ENCODE peak calls at places on chromosomes 4 and X, in six cellular contexts. S, U, J, N, X and R are unnamed samples. For H3K27me3, the result is how much of the 10 kb centered on the place peaks cover.

GRCh38 chrX:72255445-72255844 is 16.6 kb upstream of the ERCC6L start:
- DNase-seq in X (no peak), N (no peak), J (no peak), U (no peak), S (no peak), R (no peak)

GRCh38 chrX:110944323-110944761 is 148.7 kb upstream of the CHRDL1 start:
- DNase-seq in S (no peak), X (no peak), J (no peak), N (peak), U (no peak), R (no peak)

GRCh38 chr4:27008693-27009092 is 148.1 kb downstream of the STIM2 start:
- DNase-seq in J (no peak), S (no peak), X (no peak), N (no peak), U (no peak), R (no peak)

GRCh38 chr4:108044951-108045686 is 55.4 kb downstream of the HADH start:
- DNase-seq in U (no peak), J (no peak), X (no peak), N (no peak), S (no peak), R (peak)

GRCh38 chrX:70168238-70169188 is 8.8 kb upstream of the DGAT2L6 start:
- DNase-seq in J (no peak), S (peak), U (no peak), N (no peak), X (no peak), R (peak)

GRCh38 chr4:168647976-168648375 is 151.1 kb downstream of the PALLD start:
- DNase-seq in U (no peak), S (peak), N (no peak), X (no peak), J (no peak), R (no peak)

GRCh38 chr4:111689214-111689613 is 456.0 kb upstream of the FAM241A start:
- DNase-seq in X (no peak), S (no peak), U (no peak), J (no peak), N (peak), R (peak)

GRCh38 chr4:69743476-69744156 is 16.8 kb downstream of the SULT1B1 start:
- DNase-seq in N (no peak), U (no peak), X (no peak), J (no peak), S (no peak), R (no peak)

GRCh38 chr4:92636038-92636825 is 332.5 kb downstream of the GRID2 start:
- DNase-seq in X (no peak), J (no peak), N (no peak), S (no peak), U (no peak), R (no peak)

GRCh38 chr4:186726150-186726439 is 2.4 kb upstream of the FAT1 start:
- DNase-seq in S (no peak), U (no peak), N (no peak), J (no peak), X (no peak), R (no peak)

DNA sequence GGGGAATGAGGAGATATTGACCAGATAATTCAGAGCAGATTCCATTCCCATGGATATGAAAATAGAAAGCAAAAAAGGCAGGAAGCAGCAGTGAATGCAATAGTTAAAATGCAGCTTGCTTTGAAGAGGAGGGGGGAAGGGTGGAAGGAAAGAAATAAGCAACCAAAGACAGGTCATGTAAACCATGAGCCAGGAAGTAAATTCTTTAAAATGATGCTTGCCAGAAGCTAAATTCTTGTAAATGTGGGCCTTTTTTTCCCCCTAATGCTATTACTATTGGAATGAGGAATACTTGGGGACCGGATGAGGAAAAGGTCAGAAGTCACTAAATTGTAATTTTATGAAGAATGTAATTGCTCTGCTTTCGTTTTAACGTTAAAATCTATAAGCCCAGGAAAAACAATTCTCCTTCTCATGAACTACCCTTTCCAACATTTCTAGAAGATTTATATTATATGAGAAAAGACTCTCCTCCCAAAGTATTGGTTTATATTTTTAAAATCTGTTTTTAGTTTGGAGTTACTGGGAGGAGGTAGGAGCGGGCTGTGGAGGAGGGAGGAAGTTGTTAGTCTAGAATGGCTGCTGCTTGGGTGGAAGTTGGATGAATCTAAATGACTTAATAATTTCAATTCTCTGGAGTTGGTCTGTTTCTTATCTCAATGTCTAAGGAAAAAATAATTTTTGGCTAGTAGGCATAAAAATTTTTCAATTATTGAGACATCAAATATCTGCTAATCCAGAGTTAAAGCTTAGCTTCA is 77.6 kb upstream of the PCDH18 start:
- DNase-seq in N (no peak), J (no peak), X (no peak), S (peak), U (no peak), R (no peak)
- H3K27ac ChIP-seq in N (peak), J (no peak), X (no peak), S (no peak), U (no peak), R (no peak)

DNA sequence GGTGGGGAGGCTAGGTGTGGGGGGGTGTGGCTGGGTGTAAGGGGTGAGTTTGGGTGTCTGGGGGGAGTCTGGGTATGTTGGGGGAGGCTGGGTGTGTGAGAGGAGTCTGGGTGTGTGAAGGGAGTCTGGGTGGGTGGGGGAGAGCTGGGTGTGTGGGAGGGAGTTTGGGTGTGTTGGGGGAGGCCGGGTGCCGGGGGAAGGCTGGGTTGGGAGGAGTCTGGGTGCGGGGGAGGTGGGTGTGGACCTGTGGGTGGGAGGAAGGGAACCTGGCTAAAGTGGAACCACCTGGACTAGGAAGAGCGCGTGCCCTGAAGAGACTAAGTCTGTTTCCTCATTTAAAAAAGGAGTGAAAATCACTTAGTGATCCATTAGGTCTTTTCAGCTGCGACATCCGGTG is 18.3 kb downstream of the SPON2 start:
- DNase-seq in X (no peak), S (no peak), J (no peak), U (no peak), N (no peak), R (no peak)
- H3K27me3 ChIP-seq in X (under half), S (under half), J (under half), U (under half), N (under half), R (under half)

GRCh38 chr4:7843831-7844230 is 95.8 kb downstream of the AFAP1 start:
- DNase-seq in S (no peak), X (no peak), N (no peak), J (no peak), U (no peak), R (no peak)
- H3K27ac ChIP-seq in S (peak), X (no peak), N (no peak), J (no peak), U (no peak), R (peak)

GRCh38 chrX:10859353-10859752 is 239.0 kb upstream of the MID1 start:
- DNase-seq in U (no peak), X (no peak), N (no peak), S (no peak), J (no peak), R (no peak)

GRCh38 chrX:10851809-10852208 is 231.4 kb upstream of the MID1 start:
- DNase-seq in S (no peak), N (no peak), X (no peak), J (no peak), U (no peak), R (no peak)

GRCh38 chrX:10855845-10856244 is 235.5 kb upstream of the MID1 start:
- DNase-seq in U (no peak), N (no peak), X (no peak), J (no peak), S (no peak), R (no peak)

GRCh38 chrX:10854594-10854993 is 234.2 kb upstream of the MID1 start:
- DNase-seq in U (no peak), J (no peak), X (no peak), N (no peak), S (no peak), R (no peak)

GRCh38 chrX:10856797-10857196 is 236.4 kb upstream of the MID1 start:
- DNase-seq in X (no peak), J (no peak), U (no peak), N (no peak), S (no peak), R (no peak)
- H3K27me3 ChIP-seq in X (under half), J (under half), U (under half), N (under half), S (under half), R (under half)

GRCh38 chr4:173214231-173214630 is 45.6 kb downstream of the GALNT7 start:
- DNase-seq in U (no peak), N (no peak), J (no peak), X (no peak), S (no peak), R (no peak)

GRCh38 chr4:173217075-173217474 is 48.5 kb downstream of the GALNT7 start:
- DNase-seq in U (no peak), X (no peak), N (no peak), J (no peak), S (no peak), R (no peak)

GRCh38 chr4:173213296-173213695 is 44.7 kb downstream of the GALNT7 start:
- DNase-seq in X (no peak), S (no peak), N (no peak), J (no peak), U (no peak), R (no peak)

GRCh38 chr4:173212379-173212778 is 43.8 kb downstream of the GALNT7 start:
- DNase-seq in S (no peak), X (no peak), J (no peak), U (no peak), N (no peak), R (no peak)

GRCh38 chr4:173214661-173215060 is 46.0 kb downstream of the GALNT7 start:
- DNase-seq in U (no peak), S (no peak), J (no peak), X (no peak), N (no peak), R (peak)
- H3K27ac ChIP-seq in U (no peak), S (no peak), J (no peak), X (no peak), N (no peak), R (no peak)

GRCh38 chr4:72567821-72568620 is 1.0 kb downstream of the ADAMTS3 start:
- DNase-seq in S (peak), J (peak), U (no peak), X (peak), N (peak), R (peak)

GRCh38 chr4:72567036-72567435 is 2.0 kb downstream of the ADAMTS3 start:
- DNase-seq in U (no peak), N (no peak), J (no peak), X (no peak), S (no peak), R (no peak)

GRCh38 chr4:72569719-72570235 is 756 bp upstream of the ADAMTS3 start:
- DNase-seq in X (no peak), J (peak), S (no peak), N (no peak), U (no peak), R (no peak)

GRCh38 chr4:72568959-72569718 is at the start of gene ADAMTS3:
- DNase-seq in J (peak), S (no peak), U (no peak), X (peak), N (peak), R (no peak)

GRCh38 chr4:72571337-72571736 is 2.3 kb upstream of the ADAMTS3 start:
- DNase-seq in S (no peak), U (no peak), N (no peak), X (no peak), J (no peak), R (no peak)
- H3K27me3 ChIP-seq in S (under half), U (under half), N (under half), X (under half), J (under half), R (under half)

GRCh38 chr4:102168580-102168979 is 176.7 kb downstream of the SLC39A8 start:
- DNase-seq in U (no peak), N (no peak), X (no peak), J (no peak), S (no peak), R (no peak)

GRCh38 chr4:102163404-102164140 is 181.7 kb downstream of the SLC39A8 start:
- DNase-seq in S (no peak), X (no peak), N (no peak), U (no peak), J (no peak), R (peak)

GRCh38 chr4:102169345-102169744 is 175.9 kb downstream of the SLC39A8 start:
- DNase-seq in N (no peak), X (no peak), S (peak), J (peak), U (no peak), R (no peak)

GRCh38 chr4:102170910-102171309 is 174.4 kb downstream of the SLC39A8 start:
- DNase-seq in J (no peak), N (no peak), U (no peak), S (no peak), X (no peak), R (no peak)

GRCh38 chr4:102165584-102165983 is 179.7 kb downstream of the SLC39A8 start:
- DNase-seq in S (no peak), X (no peak), U (no peak), J (no peak), N (no peak), R (no peak)
- H3K27ac ChIP-seq in S (no peak), X (no peak), U (no peak), J (no peak), N (no peak), R (no peak)

GRCh38 chrX:124280294-124280902 is 52.1 kb upstream of the TEX13D start:
- DNase-seq in J (no peak), N (no peak), U (no peak), S (no peak), X (no peak), R (no peak)
- H3K27me3 ChIP-seq in J (half or more), N (under half), U (under half), S (under half), X (under half), R (under half)

DNA sequence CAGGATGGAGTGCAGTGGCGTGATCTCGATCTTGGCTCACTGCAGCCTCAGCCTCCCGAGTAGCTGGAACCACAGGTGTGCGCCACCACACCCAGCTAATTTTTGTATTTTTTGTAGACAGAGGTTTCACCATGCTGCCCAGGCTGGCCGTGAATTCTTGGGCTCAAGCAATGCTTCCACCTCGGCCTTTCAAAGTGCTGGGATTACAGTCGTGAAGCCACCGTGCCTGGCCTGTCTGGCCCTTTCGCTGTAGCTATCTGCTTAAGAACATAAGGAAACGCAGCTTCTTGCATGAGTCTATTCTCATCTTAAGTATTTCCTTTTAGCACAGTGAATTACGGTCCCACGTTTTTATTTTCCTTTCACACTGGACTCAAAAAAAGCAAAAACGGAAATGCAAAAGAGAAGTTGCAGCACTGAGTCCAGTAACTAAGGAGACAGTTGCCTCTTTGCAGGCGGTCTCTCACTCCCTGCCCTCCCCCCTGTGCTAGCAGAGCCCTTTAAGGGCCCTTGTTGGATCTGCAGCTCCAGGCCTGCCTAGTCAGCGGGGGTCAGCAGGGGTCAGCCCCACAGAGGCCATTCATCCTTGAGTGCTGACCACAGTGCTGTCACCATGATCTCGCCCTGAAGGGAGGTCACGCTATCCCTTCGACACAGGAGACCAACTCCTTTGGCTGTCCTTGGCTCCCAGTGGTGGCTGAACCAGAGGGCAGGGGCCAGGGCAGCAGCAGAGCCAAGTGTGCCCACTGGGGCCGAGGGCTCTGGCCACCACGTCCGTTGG is 21.8 kb upstream of the TBC1D14 start:
- DNase-seq in J (no peak), U (no peak), S (peak), X (no peak), N (no peak), R (no peak)
- H3K27ac ChIP-seq in J (no peak), U (no peak), S (no peak), X (no peak), N (no peak), R (no peak)